ENCODE peak calls at places on chromosomes 11 and 22, in four cellular contexts. D, A, C and F are unnamed samples.

GRCh38 chr22:19891350-19892248 is 36.9 kb upstream of the GNB1L start:
- DNase-seq in D (no peak), A (peak; percentile 95), C (no peak), F (peak; percentile 99)

GRCh38 chr22:38338772-38339379 is 21.6 kb upstream of the CSNK1E start:
- DNase-seq in D (peak; percentile 64), A (no peak), C (no peak), F (no peak)

GRCh38 chr11:9765320-9766101 is 101.6 kb downstream of the SWAP70 start:
- DNase-seq in D (no peak), A (peak; percentile 25), C (no peak), F (no peak)

GRCh38 chr22:36991220-36991619 is 28.0 kb downstream of the TST start:
- DNase-seq in D (no peak), A (no peak), C (no peak), F (no peak)

GRCh38 chr11:110979696-110980095 is 265.8 kb upstream of the POU2AF2 start:
- DNase-seq in D (no peak), A (no peak), C (no peak), F (no peak)

GRCh38 chr11:12249590-12250260 is 127.6 kb upstream of the PARVA start:
- DNase-seq in D (no peak), A (no peak), C (no peak), F (no peak)

GRCh38 chr22:49720279-49720959 is 107.3 kb downstream of the BRD1 start:
- DNase-seq in D (no peak), A (no peak), C (no peak), F (no peak)

GRCh38 chr11:79794484-79795393 is 353.9 kb upstream of the TENM4 start:
- DNase-seq in D (no peak), A (no peak), C (no peak), F (no peak)

GRCh38 chr22:35687461-35687860 is 30.2 kb upstream of the APOL5 start:
- DNase-seq in D (no peak), A (no peak), C (no peak), F (no peak)

GRCh38 chr11:26947379-26947844 is 46.5 kb upstream of the FIBIN start:
- DNase-seq in D (peak; percentile 86), A (no peak), C (peak; percentile 14), F (no peak)

GRCh38 chr11:124285610-124286344 is 28.0 kb downstream of the OR8D1 start:
- DNase-seq in D (no peak), A (no peak), C (no peak), F (peak; percentile 10)

GRCh38 chr11:69138265-69138664 is 17.5 kb upstream of the SMIM38 start:
- DNase-seq in D (peak; percentile 36), A (no peak), C (no peak), F (no peak)

GRCh38 chr22:39384750-39385480 is 14.7 kb upstream of the TAB1 start:
- DNase-seq in D (no peak), A (peak; percentile 71), C (no peak), F (no peak)

GRCh38 chr11:19913236-19913892 is 200.7 kb downstream of the NAV2 start:
- DNase-seq in D (no peak), A (no peak), C (no peak), F (no peak)

GRCh38 chr11:77086521-77087472 is 15.8 kb upstream of the OMP start:
- DNase-seq in D (no peak), A (no peak), C (no peak), F (no peak)

GRCh38 chr11:131033151-131033651 is 116.9 kb upstream of the SNX19 start:
- DNase-seq in D (no peak), A (no peak), C (no peak), F (no peak)

GRCh38 chr11:67436459-67437081 is 912 bp downstream of the PTPRCAP start:
- DNase-seq in D (no peak), A (no peak), C (no peak), F (peak; percentile 71)

GRCh38 chr22:27970596-27971220 is 51.7 kb upstream of the PITPNB start:
- DNase-seq in D (no peak), A (no peak), C (no peak), F (no peak)

GRCh38 chr11:1640076-1640946 is 10.7 kb downstream of the KRTAP5-5 start:
- DNase-seq in D (no peak), A (peak; percentile 77), C (no peak), F (no peak)

GRCh38 chr11:102187416-102188125 is 77.3 kb downstream of the YAP1 start:
- DNase-seq in D (no peak), A (no peak), C (no peak), F (no peak)

GRCh38 chr11:108983621-108984020 is 318.8 kb downstream of the DDX10 start:
- DNase-seq in D (no peak), A (no peak), C (no peak), F (no peak)

GRCh38 chr22:42639541-42640241 is 710 bp downstream of the ATP5MGL start:
- DNase-seq in D (no peak), A (no peak), C (no peak), F (no peak)

GRCh38 chr22:29148826-29149225 is 56.9 kb upstream of the EMID1 start:
- DNase-seq in D (peak; percentile 40), A (no peak), C (no peak), F (no peak)

GRCh38 chr11:47553417-47553746 is 450 bp upstream of the CELF1 start:
- DNase-seq in D (no peak), A (no peak), C (no peak), F (no peak)

GRCh38 chr22:42648368-42649260 is 578 bp downstream of the CYB5R3 start:
- DNase-seq in D (no peak), A (no peak), C (no peak), F (peak; percentile 44)

DNA sequence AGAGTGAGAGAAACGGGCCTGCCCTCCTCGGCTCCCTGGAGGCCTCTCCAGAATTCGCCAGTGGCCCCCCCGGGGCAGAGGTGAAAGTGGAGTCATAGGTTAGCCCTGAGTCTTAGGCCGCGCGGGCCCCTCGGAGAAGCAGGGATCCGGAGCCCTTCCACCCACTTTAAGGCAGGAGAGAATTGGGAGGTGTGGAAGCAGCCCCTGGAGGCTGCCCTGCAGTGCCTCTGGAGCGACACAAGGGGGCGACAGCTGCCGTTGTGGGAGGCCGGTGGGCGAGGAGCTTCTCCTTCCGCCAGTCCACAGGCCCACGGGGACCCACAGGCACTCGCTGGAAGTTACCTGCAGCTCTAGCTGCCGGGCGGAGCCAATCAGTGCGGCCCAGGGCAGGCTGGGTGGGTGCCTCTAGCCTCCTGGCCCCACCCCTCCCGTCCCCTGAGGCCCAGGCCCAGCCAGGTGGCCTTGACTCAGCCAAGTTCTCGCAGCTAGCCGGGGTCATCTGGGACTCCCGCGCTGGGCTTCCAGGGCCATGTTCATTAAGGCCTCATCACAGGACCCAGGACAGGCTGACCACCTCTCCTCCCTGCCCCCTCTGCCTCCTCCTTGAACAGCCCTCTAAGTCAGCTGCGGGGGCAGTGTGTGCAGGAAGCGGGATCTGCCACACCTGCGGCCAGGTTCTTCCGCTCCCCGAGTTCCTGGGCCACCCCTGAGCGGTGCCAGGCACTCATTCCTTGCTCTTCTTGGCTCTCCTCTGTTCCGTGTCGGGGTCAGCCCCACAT is 5.0 kb downstream of the DGKZ start:
- DNase-seq in D (no peak), A (peak; percentile 71), C (no peak), F (no peak)
- H3K4me3 ChIP-seq in D (no peak overlapping the region), A (no peak overlapping the region), C (no peak overlapping the region), F (no peak overlapping the region)

GRCh38 chr11:43576834-43577521 is 103.6 kb upstream of the HSD17B12 start:
- DNase-seq in D (no peak), A (peak; percentile 93), C (no peak), F (peak; percentile 39)
- H3K4me3 ChIP-seq in D (peak overlapping the region; percentile 60), A (peak overlapping the region; percentile 3), C (peak overlapping the region; percentile 45), F (no peak overlapping the region)

GRCh38 chr22:43862074-43862881 is at the start of gene SULT4A1:
- DNase-seq in D (no peak), A (peak; percentile 91), C (no peak), F (no peak)

GRCh38 chr22:43860126-43860525 is 2.2 kb downstream of the SULT4A1 start:
- DNase-seq in D (no peak), A (no peak), C (no peak), F (no peak)

GRCh38 chr22:43859621-43860020 is 2.7 kb downstream of the SULT4A1 start:
- DNase-seq in D (no peak), A (no peak), C (no peak), F (no peak)

GRCh38 chr22:43861529-43861928 is 784 bp downstream of the SULT4A1 start:
- DNase-seq in D (no peak), A (no peak), C (no peak), F (no peak)

GRCh38 chr22:43860831-43861230 is 1.5 kb downstream of the SULT4A1 start:
- DNase-seq in D (no peak), A (no peak), C (no peak), F (no peak)
- H3K4me3 ChIP-seq in D (no peak overlapping the region), A (peak overlapping the region; percentile 63), C (no peak overlapping the region), F (no peak overlapping the region)

DNA sequence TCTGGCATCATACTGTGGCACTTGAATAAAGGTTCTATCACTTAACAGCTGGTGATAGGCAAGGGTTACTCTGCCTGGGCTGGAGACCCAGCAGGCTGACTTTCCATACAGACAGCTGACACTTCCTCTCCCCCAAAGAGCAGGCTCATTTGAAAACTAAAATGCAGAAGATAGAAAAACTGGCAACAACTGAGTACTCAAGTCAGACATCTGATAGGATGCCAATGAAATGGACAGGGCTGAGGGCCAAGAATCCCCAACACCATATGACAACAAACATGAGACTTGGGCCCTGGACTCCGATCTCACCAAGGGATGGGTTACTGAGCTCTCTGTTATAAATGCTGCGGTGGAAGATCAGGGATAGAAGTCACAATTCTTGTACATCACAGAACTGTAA is 237.2 kb downstream of the LRRC4C start:
- DNase-seq in D (no peak), A (no peak), C (no peak), F (no peak)
- H3K4me3 ChIP-seq in D (no peak overlapping the region), A (no peak overlapping the region), C (no peak overlapping the region), F (no peak overlapping the region)